ENCODE peak calls at places on chromosomes 1 and 21, in four cellular contexts. Z is lower lobe of right lung, B is hypothalamus, F is NCI-H1436 treated with DMSO at 0.1 percent for 48 hours. E is an unnamed sample.

GRCh38 chr1:15633756-15634420 is 16.6 kb downstream of the DDI2 start:
- DNase-seq in Z (no peak), B (no peak), F (no peak), E (no peak)

GRCh38 chr21:45325206-45326168 is 37.8 kb upstream of the POFUT2 start:
- DNase-seq in Z (peak; percentile 38), B (no peak), F (no peak), E (no peak)

GRCh38 chr1:156577512-156577911 is 2.0 kb upstream of the TTC24 start:
- DNase-seq in Z (no peak), B (no peak), F (peak; percentile 36), E (no peak)

GRCh38 chr1:44496541-44497171 is 91.6 kb downstream of the RNF220 start:
- DNase-seq in Z (no peak), B (peak; percentile 36), F (no peak), E (no peak)

GRCh38 chr21:33640697-33641338 is 723 bp downstream of the CRYZL1 start:
- DNase-seq in Z (no peak), B (no peak), F (no peak), E (no peak)

GRCh38 chr1:217140041-217140901 is 417.0 kb upstream of the ESRRG start:
- DNase-seq in Z (no peak), B (no peak), F (no peak), E (no peak)

GRCh38 chr1:246591047-246591446 is 24.8 kb downstream of the CNST start:
- DNase-seq in Z (no peak), B (no peak), F (no peak), E (no peak)

GRCh38 chr1:106366627-106367319 is 689.7 kb upstream of the PRMT6 start:
- DNase-seq in Z (no peak), B (no peak), F (no peak), E (no peak)

GRCh38 chr1:2999138-2999537 is 22.1 kb upstream of the ACTRT2 start:
- DNase-seq in Z (no peak), B (no peak), F (no peak), E (no peak)

GRCh38 chr1:61491497-61491896 is 233.4 kb downstream of the TM2D1 start:
- DNase-seq in Z (no peak), B (no peak), F (no peak), E (no peak)

GRCh38 chr21:32412998-32413504 is 545 bp downstream of the EVA1C start:
- DNase-seq in Z (peak; percentile 80), B (peak; percentile 52), F (no peak), E (no peak)

GRCh38 chr21:21624674-21625073 is 626.5 kb downstream of the NCAM2 start:
- DNase-seq in Z (no peak), B (no peak), F (no peak), E (no peak)

GRCh38 chr1:85289207-85289847 is 12.9 kb upstream of the BCL10 start:
- DNase-seq in Z (no peak), B (no peak), F (no peak), E (no peak)

GRCh38 chr21:43352568-43353281 is 74.2 kb downstream of the SIK1 start:
- DNase-seq in Z (no peak), B (no peak), F (no peak), E (no peak)

GRCh38 chr1:19932866-19933265 is 9.4 kb upstream of the PLA2G2E start:
- DNase-seq in Z (no peak), B (no peak), F (no peak), E (no peak)

GRCh38 chr1:92826792-92827191 is 5.0 kb upstream of the RPL5 start:
- DNase-seq in Z (no peak), B (no peak), F (no peak), E (no peak)

GRCh38 chr1:220788146-220788545 is 1.4 kb downstream of the MTARC1 start:
- DNase-seq in Z (no peak), B (peak; percentile 6), F (no peak), E (no peak)

GRCh38 chr1:229118662-229119061 is 152.2 kb upstream of the RAB4A start:
- DNase-seq in Z (no peak), B (no peak), F (no peak), E (no peak)

GRCh38 chr1:93816970-93817738 is 61.9 kb downstream of the DNTTIP2 start:
- DNase-seq in Z (no peak), B (no peak), F (peak; percentile 3), E (no peak)

GRCh38 chr21:15062566-15062965 is 2.2 kb downstream of the NRIP1 start:
- DNase-seq in Z (no peak), B (no peak), F (no peak), E (no peak)

GRCh38 chr1:53341961-53342707 is 14.3 kb upstream of the LRP8 start:
- DNase-seq in Z (no peak), B (no peak), F (no peak), E (no peak)

GRCh38 chr1:194919146-194919545 is 1689.1 kb downstream of the KCNT2 start:
- DNase-seq in Z (no peak), B (no peak), F (no peak), E (no peak)

GRCh38 chr1:232826318-232826717 is 21.1 kb downstream of the MAP10 start:
- DNase-seq in Z (no peak), B (no peak), F (no peak), E (no peak)

GRCh38 chr1:67987046-67987799 is 63.2 kb downstream of the DIRAS3 start:
- DNase-seq in Z (no peak), B (no peak), F (no peak), E (no peak)

GRCh38 chr1:235102993-235103411 is 25.6 kb downstream of the TOMM20 start:
- DNase-seq in Z (no peak), B (no peak), F (no peak), E (no peak)

GRCh38 chr1:213438339-213438738 is 387.3 kb downstream of the RPS6KC1 start:
- DNase-seq in Z (no peak), B (no peak), F (no peak), E (no peak)

GRCh38 chr1:53319296-53320101 is 8.4 kb downstream of the LRP8 start:
- DNase-seq in Z (peak; percentile 24), B (no peak), F (no peak), E (no peak)

E was measured in hippocampal formation.